ENCODE peak calls at places on chromosomes 12 and 14, in four cellular contexts. S is neuronal stem cell, V is H1, J is mesenchymal stem cell. F is an unnamed sample.

GRCh38 chr12:110932048-110932447 is 11.7 kb upstream of the MYL2 start:
- DNase-seq in V (peak; percentile 63), J (no peak), S (no peak), F (peak; percentile 67)

GRCh38 chr12:63937381-63938168 is 93.1 kb downstream of the SRGAP1 start:
- DNase-seq in V (no peak), J (no peak), S (no peak), F (no peak)

GRCh38 chr14:30345511-30345910 is 213.4 kb upstream of the G2E3 start:
- DNase-seq in S (no peak), V (no peak), J (no peak), F (no peak)

GRCh38 chr14:69044965-69045555 is 66.0 kb upstream of the ACTN1 start:
- DNase-seq in S (no peak), J (no peak), V (no peak), F (no peak)

GRCh38 chr14:60214415-60215126 is 34.5 kb upstream of the PPM1A start:
- DNase-seq in J (no peak), V (no peak), S (no peak), F (no peak)

GRCh38 chr12:100234591-100235304 is 32.1 kb downstream of the DEPDC4 start:
- DNase-seq in V (no peak), S (no peak), J (peak; percentile 89), F (peak; percentile 33)

GRCh38 chr14:68576496-68577244 is 216.2 kb downstream of the ZFP36L1 start:
- DNase-seq in V (no peak), J (peak; percentile 83), S (no peak), F (peak; percentile 49)

GRCh38 chr12:53343978-53344377 is 7.8 kb upstream of the SP7 start:
- DNase-seq in V (no peak), J (no peak), S (no peak), F (no peak)

GRCh38 chr12:50960130-50960529 is 7.8 kb downstream of the HIGD1C start:
- DNase-seq in V (no peak), J (peak; percentile 66), S (no peak), F (no peak)

GRCh38 chr12:121805171-121805687 is 1.4 kb downstream of the SETD1B start:
- DNase-seq in J (peak; percentile 72), S (no peak), V (no peak), F (peak; percentile 38)

GRCh38 chr14:22510527-22511110 is 78.4 kb downstream of the DAD1 start:
- DNase-seq in J (peak; percentile 71), S (no peak), V (no peak), F (no peak)

GRCh38 chr14:93638790-93639189 is 149.5 kb downstream of the PRIMA1 start:
- DNase-seq in V (no peak), J (no peak), S (no peak), F (no peak)

GRCh38 chr14:90105756-90106155 is 44.0 kb downstream of the KCNK13 start:
- DNase-seq in V (no peak), J (no peak), S (no peak), F (no peak)

GRCh38 chr12:64083285-64084210 is 138.5 kb downstream of the KICS2 start:
- DNase-seq in S (no peak), J (peak; percentile 77), V (no peak), F (no peak)

GRCh38 chr14:67694791-67695393 is 672 bp downstream of the RDH11 start:
- DNase-seq in V (peak; percentile 62), J (peak; percentile 97), S (peak; percentile 58), F (peak; percentile 77)

GRCh38 chr12:113990548-113991223 is 24.6 kb upstream of the RBM19 start:
- DNase-seq in V (no peak), S (no peak), J (no peak), F (no peak)

GRCh38 chr14:68790656-68791077 is 2.2 kb downstream of the ZFP36L1 start:
- DNase-seq in V (peak; percentile 39), S (no peak), J (no peak), F (no peak)

GRCh38 chr14:59085207-59085739 is 103.2 kb upstream of the DAAM1 start:
- DNase-seq in S (no peak), V (no peak), J (no peak), F (no peak)

GRCh38 chr12:108442077-108442476 is 73.0 kb upstream of the FICD start:
- DNase-seq in V (peak; percentile 50), J (no peak), S (no peak), F (no peak)

GRCh38 chr12:91381309-91381804 is 198.7 kb upstream of the DCN start:
- DNase-seq in S (peak; percentile 84), J (peak; percentile 89), V (peak; percentile 66), F (no peak)

GRCh38 chr12:68420225-68421008 is 88.3 kb upstream of the MDM1 start:
- DNase-seq in J (peak; percentile 16), S (no peak), V (no peak), F (no peak)

GRCh38 chr12:13061377-13061776 is 17.2 kb downstream of the FAM234B start:
- DNase-seq in J (no peak), S (no peak), V (no peak), F (no peak)

GRCh38 chr12:69903548-69903947 is 78.5 kb downstream of the MYRFL start:
- DNase-seq in V (no peak), J (no peak), S (no peak), F (no peak)

GRCh38 chr12:20426191-20426590 is 57.9 kb downstream of the PDE3A start:
- DNase-seq in S (no peak), V (no peak), J (no peak), F (no peak)

GRCh38 chr12:84069079-84069661 is 843.4 kb downstream of the SLC6A15 start:
- DNase-seq in J (no peak), V (no peak), S (no peak), F (no peak)

GRCh38 chr14:93970967-93971634 is 5.3 kb downstream of the ASB2 start:
- DNase-seq in V (no peak), S (no peak), J (no peak), F (peak; percentile 15)

GRCh38 chr12:132071837-132072384 is 72.2 kb downstream of the DDX51 start:
- DNase-seq in J (no peak), V (no peak), S (no peak), F (no peak)

GRCh38 chr12:25775968-25776367 is 182.5 kb upstream of the RASSF8 start:
- DNase-seq in J (peak; percentile 46), S (no peak), V (no peak), F (peak; percentile 92)

GRCh38 chr12:34358198-34358597 is 335.9 kb downstream of the ALG10 start:
- DNase-seq in S (no peak), V (no peak), J (no peak), F (no peak)

GRCh38 chr12:112937741-112938719 is at the start of gene OAS3:
- DNase-seq in S (no peak), J (peak; percentile 90), V (peak; percentile 59), F (peak; percentile 84)

GRCh38 chr12:68508536-68509050 is 102.1 kb upstream of the RAP1B start:
- DNase-seq in J (no peak), S (no peak), V (no peak), F (no peak)

GRCh38 chr12:42485823-42486222 is 103.7 kb downstream of the PRICKLE1 start:
- DNase-seq in J (no peak), V (peak; percentile 51), S (no peak), F (no peak)

GRCh38 chr14:81211844-81212243 is 8.9 kb downstream of the GTF2A1 start:
- DNase-seq in J (peak; percentile 44), V (no peak), S (no peak), F (peak; percentile 37)

GRCh38 chr14:100824946-100825690 is 800 bp upstream of the MEG3 start:
- DNase-seq in V (no peak), J (no peak), S (no peak), F (no peak)

GRCh38 chr14:100823488-100823887 is 2.4 kb upstream of the MEG3 start:
- DNase-seq in J (no peak), S (no peak), V (no peak), F (no peak)

GRCh38 chr14:100822921-100823320 is 3.0 kb upstream of the MEG3 start:
- DNase-seq in J (peak; percentile 38), V (no peak), S (no peak), F (no peak)

GRCh38 chr14:100825691-100826331 is at the start of gene MEG3:
- DNase-seq in V (no peak), J (no peak), S (no peak), F (no peak)

GRCh38 chr14:100824156-100824555 is 1.8 kb upstream of the MEG3 start:
- DNase-seq in S (no peak), V (peak; percentile 81), J (no peak), F (no peak)
- H3K4me3 ChIP-seq in S (no peak overlapping the region), V (no peak overlapping the region), J (no peak overlapping the region), F (no peak overlapping the region)

GRCh38 chr12:94057262-94058151 is 90.9 kb upstream of the PLXNC1 start:
- DNase-seq in V (no peak), S (no peak), J (no peak), F (peak; percentile 90)

GRCh38 chr12:94062796-94063635 is 85.4 kb upstream of the PLXNC1 start:
- DNase-seq in S (no peak), V (no peak), J (no peak), F (no peak)

GRCh38 chr12:94062194-94062593 is 86.2 kb upstream of the PLXNC1 start:
- DNase-seq in J (no peak), V (no peak), S (no peak), F (no peak)

GRCh38 chr12:94056419-94057158 is 91.8 kb upstream of the PLXNC1 start:
- DNase-seq in V (no peak), J (no peak), S (no peak), F (no peak)

GRCh38 chr12:94059394-94060368 is 88.7 kb upstream of the PLXNC1 start:
- DNase-seq in V (no peak), S (no peak), J (no peak), F (no peak)
- H2AFZ ChIP-seq in V (no peak overlapping the region), S (no peak overlapping the region), J (no peak overlapping the region), F (no peak overlapping the region)

GRCh38 chr14:21383848-21384493 is at the start of gene SUPT16H:
- DNase-seq in V (peak; percentile 92), J (peak; percentile 98), S (peak; percentile 94), F (peak; percentile 98)
- H2BK12ac ChIP-seq in V (no peak within 1 kb of the TSS), J (peak within 1 kb of the TSS; percentile 6), S (no peak within 1 kb of the TSS), F (no peak within 1 kb of the TSS)

GRCh38 chr12:95319694-95320331 is 102.2 kb downstream of the VEZT start:
- DNase-seq in V (no peak), S (no peak), J (no peak), F (peak; percentile 77)

GRCh38 chr12:95318071-95318545 is 100.5 kb downstream of the VEZT start:
- DNase-seq in J (peak; percentile 87), S (no peak), V (no peak), F (peak; percentile 81)

GRCh38 chr12:95323204-95323603 is 105.6 kb downstream of the VEZT start:
- DNase-seq in V (no peak), J (no peak), S (no peak), F (no peak)

GRCh38 chr12:95322335-95322734 is 104.7 kb downstream of the VEZT start:
- DNase-seq in J (peak; percentile 74), S (no peak), V (no peak), F (no peak)

DNA sequence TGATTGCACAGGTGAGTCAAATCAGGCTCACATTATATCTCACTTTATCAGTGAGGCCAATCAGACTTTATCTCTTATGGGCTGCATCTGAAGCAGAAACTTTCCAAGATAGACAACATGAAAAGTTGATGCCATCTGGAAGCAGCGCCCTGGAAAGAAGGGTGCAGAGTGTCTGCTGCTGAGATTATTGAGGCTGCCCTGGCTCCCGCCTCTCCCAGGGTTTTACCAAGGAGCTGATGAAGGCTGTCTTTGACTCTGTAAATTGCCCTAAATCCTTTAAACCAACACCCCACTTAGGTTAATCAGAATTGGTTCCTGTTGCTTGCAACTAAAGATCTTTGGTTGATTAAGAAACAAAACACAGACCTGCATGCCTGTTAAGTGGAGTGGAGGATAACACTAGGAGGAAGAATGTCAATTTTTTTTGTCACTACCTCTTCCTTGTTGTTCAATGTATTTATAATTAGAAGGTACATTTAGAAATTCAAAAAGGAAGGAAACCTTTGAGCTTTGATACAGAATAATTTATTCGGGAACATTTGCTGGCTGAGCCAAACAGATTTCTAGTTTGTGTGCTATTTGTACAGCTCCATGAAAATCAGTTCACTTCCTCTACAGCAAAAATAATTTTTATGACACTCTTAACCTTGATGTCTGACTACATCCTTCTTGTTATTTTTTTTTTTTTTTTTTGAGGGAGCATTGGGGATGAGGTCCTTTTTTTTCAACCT is 104.1 kb downstream of the VEZT start:
- DNase-seq in S (no peak), V (no peak), J (no peak), F (no peak)
- H3K4me3 ChIP-seq in S (no peak overlapping the region), V (no peak overlapping the region), J (no peak overlapping the region), F (no peak overlapping the region)

F was measured in trophoblast cell.